ENCODE peak calls at places on chromosomes 11 and 22, in eight cellular contexts. F is coronary artery; V is mesenchymal stem cell; H is naive thymus-derived CD8-positive, alpha-beta T cell; Q is Daoy; J is uterus; I is RPMI7951; C is sigmoid colon. Z is an unnamed sample.

GRCh38 chr11:93212094-93212493 is 14.3 kb upstream of the SLC36A4 start:
- DNase-seq in F (no peak), V (no peak), H (no peak), Q (no peak), J (no peak), I (no peak), C (no peak), Z (no peak)

GRCh38 chr22:44130076-44130711 is 50.5 kb upstream of the PARVG start:
- DNase-seq in F (no peak), V (no peak), H (no peak), Q (no peak), J (no peak), I (no peak), C (peak; percentile 33), Z (no peak)

GRCh38 chr11:128532571-128533091 is 54.7 kb downstream of the ETS1 start:
- DNase-seq in F (no peak), V (no peak), H (no peak), Q (no peak), J (no peak), I (peak; percentile 40), C (no peak), Z (no peak)

GRCh38 chr11:12449961-12450715 is 72.8 kb downstream of the PARVA start:
- DNase-seq in F (no peak), V (peak; percentile 51), H (no peak), Q (peak; percentile 11), J (no peak), I (peak; percentile 91), C (no peak), Z (no peak)

GRCh38 chr11:88308576-88308975 is 29.0 kb downstream of the CTSC start:
- DNase-seq in F (no peak), V (no peak), H (no peak), Q (no peak), J (no peak), I (no peak), C (no peak), Z (no peak)

GRCh38 chr22:47206185-47206584 is 443.7 kb downstream of the TBC1D22A start:
- DNase-seq in F (no peak), V (no peak), H (no peak), Q (no peak), J (no peak), I (no peak), C (peak; percentile 33), Z (no peak)

GRCh38 chr11:44943696-44944095 is 7.0 kb downstream of the TP53I11 start:
- DNase-seq in F (no peak), V (no peak), H (no peak), Q (no peak), J (no peak), I (no peak), C (no peak), Z (no peak)

GRCh38 chr11:312092-312816 is 1.6 kb upstream of the IFITM1 start:
- DNase-seq in F (no peak), V (no peak), H (no peak), Q (no peak), J (no peak), I (no peak), C (no peak), Z (no peak)

GRCh38 chr11:131109256-131109655 is 193.0 kb upstream of the SNX19 start:
- DNase-seq in F (no peak), V (peak; percentile 31), H (no peak), Q (peak; percentile 39), J (no peak), I (no peak), C (no peak), Z (no peak)